ENCODE peak calls at places on chromosome 15, in six cellular contexts. Y, S, D, C, N and J are unnamed samples.

GRCh38 chr15:85583404-85584390 is 203.3 kb downstream of the AKAP13 start:
- DNase-seq in Y (peak; percentile 58), S (no peak), D (peak; percentile 70), C (peak; percentile 77), N (peak; percentile 37), J (no peak)

GRCh38 chr15:94924971-94925593 is 693.7 kb downstream of the MCTP2 start:
- DNase-seq in Y (no peak), S (no peak), D (no peak), C (no peak), N (no peak), J (no peak)

GRCh38 chr15:98592136-98592535 is 56.2 kb upstream of the IGF1R start:
- DNase-seq in Y (no peak), S (no peak), D (no peak), C (no peak), N (no peak), J (no peak)

GRCh38 chr15:74656935-74657535 is 38.8 kb downstream of the EDC3 start:
- DNase-seq in Y (no peak), S (no peak), D (no peak), C (no peak), N (no peak), J (no peak)

GRCh38 chr15:48842501-48842900 is 31.6 kb upstream of the CEP152 start:
- DNase-seq in Y (no peak), S (no peak), D (no peak), C (no peak), N (no peak), J (no peak)

GRCh38 chr15:51668446-51668845 is 12.9 kb upstream of the SCG3 start:
- DNase-seq in Y (no peak), S (no peak), D (no peak), C (no peak), N (peak; percentile 56), J (no peak)

GRCh38 chr15:60091150-60091549 is 87.0 kb downstream of the FOXB1 start:
- DNase-seq in Y (peak; percentile 93), S (peak; percentile 62), D (peak; percentile 75), C (no peak), N (no peak), J (peak; percentile 38)

GRCh38 chr15:85541744-85542143 is 161.3 kb downstream of the AKAP13 start:
- DNase-seq in Y (no peak), S (no peak), D (no peak), C (no peak), N (no peak), J (no peak)

GRCh38 chr15:75224281-75224680 is 22.6 kb downstream of the C15orf39 start:
- DNase-seq in Y (no peak), S (no peak), D (no peak), C (no peak), N (no peak), J (no peak)

GRCh38 chr15:51315726-51316125 is 22.7 kb downstream of the CYP19A1 start:
- DNase-seq in Y (no peak), S (no peak), D (no peak), C (no peak), N (no peak), J (no peak)

GRCh38 chr15:56538901-56539545 is 74.1 kb upstream of the MNS1 start:
- DNase-seq in Y (no peak), S (no peak), D (no peak), C (peak; percentile 59), N (no peak), J (no peak)

GRCh38 chr15:68691667-68692066 is 112.9 kb downstream of the CORO2B start:
- DNase-seq in Y (no peak), S (no peak), D (no peak), C (no peak), N (no peak), J (no peak)

GRCh38 chr15:29669823-29670222 is 152.4 kb downstream of the TJP1 start:
- DNase-seq in Y (no peak), S (no peak), D (no peak), C (no peak), N (no peak), J (no peak)

GRCh38 chr15:68888419-68888818 is 41.9 kb upstream of the SPESP1 start:
- DNase-seq in Y (no peak), S (no peak), D (no peak), C (no peak), N (no peak), J (no peak)

GRCh38 chr15:60568301-60568742 is 89.4 kb upstream of the ICE2 start:
- DNase-seq in Y (no peak), S (no peak), D (no peak), C (peak; percentile 57), N (no peak), J (no peak)

GRCh38 chr15:63283126-63283525 is 5.7 kb downstream of the APH1B start:
- DNase-seq in Y (no peak), S (no peak), D (peak; percentile 78), C (no peak), N (no peak), J (no peak)

GRCh38 chr15:37076543-37076942 is 23.8 kb downstream of the MEIS2 start:
- DNase-seq in Y (peak; percentile 56), S (no peak), D (no peak), C (no peak), N (no peak), J (no peak)

GRCh38 chr15:29043731-29044485 is 158.1 kb downstream of the APBA2 start:
- DNase-seq in Y (no peak), S (no peak), D (no peak), C (no peak), N (no peak), J (no peak)

GRCh38 chr15:56261854-56262509 is 18.3 kb upstream of the RFX7 start:
- DNase-seq in Y (no peak), S (no peak), D (no peak), C (no peak), N (no peak), J (no peak)

GRCh38 chr15:60840703-60841411 is 361.9 kb upstream of the ICE2 start:
- DNase-seq in Y (no peak), S (no peak), D (no peak), C (no peak), N (no peak), J (no peak)

GRCh38 chr15:58241872-58242271 is 103.7 kb downstream of the AQP9 start:
- DNase-seq in Y (no peak), S (no peak), D (no peak), C (no peak), N (peak; percentile 59), J (no peak)

GRCh38 chr15:42741710-42742109 is 4.8 kb upstream of the CDAN1 start:
- DNase-seq in Y (peak; percentile 4), S (no peak), D (no peak), C (no peak), N (no peak), J (no peak)

GRCh38 chr15:85377986-85378385 is 2.4 kb upstream of the AKAP13 start:
- DNase-seq in Y (no peak), S (no peak), D (no peak), C (no peak), N (no peak), J (no peak)

GRCh38 chr15:51550841-51551240 is 71.7 kb downstream of the DMXL2 start:
- DNase-seq in Y (no peak), S (no peak), D (no peak), C (no peak), N (no peak), J (no peak)

GRCh38 chr15:40028853-40029252 is 10.1 kb downstream of the SRP14 start:
- DNase-seq in Y (no peak), S (no peak), D (no peak), C (no peak), N (no peak), J (no peak)

GRCh38 chr15:70128757-70129140 is 31.0 kb upstream of the TLE3 start:
- DNase-seq in Y (no peak), S (no peak), D (no peak), C (no peak), N (no peak), J (no peak)

GRCh38 chr15:47244361-47244760 is 472.9 kb upstream of the SEMA6D start:
- DNase-seq in Y (no peak), S (no peak), D (no peak), C (no peak), N (no peak), J (no peak)

GRCh38 chr15:43253431-43254403 is 13.0 kb downstream of the TGM5 start:
- DNase-seq in Y (peak; percentile 29), S (peak; percentile 50), D (no peak), C (no peak), N (no peak), J (no peak)

GRCh38 chr15:34039506-34040123 is 611 bp upstream of the AVEN start:
- DNase-seq in Y (no peak), S (no peak), D (no peak), C (peak; percentile 60), N (no peak), J (no peak)

GRCh38 chr15:65212097-65212496 is 824 bp upstream of the CILP start:
- DNase-seq in Y (no peak), S (no peak), D (no peak), C (peak; percentile 67), N (peak; percentile 78), J (no peak)
- TF ChIP-seq CTCF in Y (peak; percentile 38), S (peak; percentile 50), D (peak; percentile 40), C (peak; percentile 85), N (peak; percentile 89), J (peak; percentile 24)

GRCh38 chr15:23869391-23869790 is 182.3 kb upstream of the NDN start:
- DNase-seq in Y (no peak), S (no peak), D (peak; percentile 74), C (no peak), N (peak; percentile 89), J (no peak)
- H3K4me3 ChIP-seq in Y (no peak overlapping the region), S (peak overlapping the region; percentile 9), D (no peak overlapping the region), C (no peak overlapping the region), N (peak overlapping the region; percentile 25), J (no peak overlapping the region)

DNA sequence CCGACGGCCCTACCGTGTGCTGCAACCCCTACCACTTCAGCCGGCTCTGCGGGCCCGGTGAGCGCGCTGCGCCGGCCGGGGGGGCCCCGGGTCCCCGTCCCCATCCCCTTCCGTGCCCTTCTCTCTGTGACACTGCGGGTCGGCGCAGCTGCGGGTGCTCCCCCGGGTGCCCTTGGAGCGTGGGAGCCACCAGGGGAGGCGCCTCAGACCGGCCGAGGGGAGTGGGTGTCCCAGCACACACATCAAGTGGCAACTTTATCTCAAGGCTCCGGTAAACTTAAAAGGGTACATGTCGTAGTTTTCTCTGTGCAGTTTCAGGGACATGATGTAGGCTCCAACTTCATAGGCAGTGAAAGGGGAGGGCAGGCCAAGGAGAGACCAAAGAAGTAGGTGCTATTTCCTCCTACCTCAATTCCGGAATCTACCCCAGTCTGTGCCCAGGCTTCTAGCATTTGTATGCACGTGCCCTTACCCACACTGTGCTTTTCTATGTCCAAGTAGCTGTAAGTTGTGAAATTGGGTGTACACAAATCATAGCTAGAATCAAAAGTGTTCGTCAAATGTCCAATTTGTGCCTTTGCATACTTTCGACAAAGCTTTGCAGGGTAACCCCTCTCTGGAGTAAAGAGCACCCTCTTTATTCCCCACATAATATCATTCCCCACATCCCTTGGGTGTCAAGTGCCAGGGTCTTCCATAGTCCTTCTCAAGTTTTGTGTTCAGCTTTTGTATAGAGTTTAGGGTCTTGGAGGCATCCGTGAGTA is 2.2 kb downstream of the SMAD6 start:
- DNase-seq in Y (no peak), S (no peak), D (peak; percentile 70), C (peak; percentile 60), N (no peak), J (no peak)
- TF ChIP-seq CTCF in Y (no peak), S (no peak), D (no peak), C (no peak), N (no peak), J (no peak)

DNA sequence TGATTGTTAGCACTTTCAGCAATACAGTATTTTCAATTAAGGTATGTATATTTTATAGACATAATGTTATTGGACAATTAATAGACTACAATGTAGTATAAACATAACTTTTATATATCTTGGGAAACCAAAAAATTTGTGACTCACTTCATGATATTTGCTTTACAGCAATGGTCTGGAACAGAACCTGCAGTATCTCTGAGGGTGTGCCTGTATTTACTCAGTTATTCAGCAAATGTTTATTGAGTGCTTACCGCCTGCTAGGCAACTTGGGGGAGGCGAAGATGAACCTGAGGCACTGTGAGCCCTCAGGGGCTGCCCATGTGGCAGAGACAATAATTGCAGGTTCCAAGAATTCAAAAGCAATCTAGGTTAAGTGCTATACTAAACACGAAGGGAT is 144.8 kb downstream of the GABRB3 start:
- DNase-seq in Y (no peak), S (no peak), D (no peak), C (peak; percentile 47), N (no peak), J (no peak)
- H3K4me3 ChIP-seq in Y (no peak overlapping the region), S (no peak overlapping the region), D (peak overlapping the region; percentile 33), C (peak overlapping the region; percentile 75), N (no peak overlapping the region), J (no peak overlapping the region)